ENCODE peak calls at places on chromosomes 3 and 15, in six cellular contexts. I, C, T, S, B and E are unnamed samples.

GRCh38 chr3:30952786-30953185 is 58.3 kb upstream of the GADL1 start:
- DNase-seq in I (peak; percentile 28), S (no peak), T (no peak), B (no peak), C (no peak), E (no peak)

GRCh38 chr3:109396811-109397210 is 59.5 kb upstream of the DPPA4 start:
- DNase-seq in C (no peak), T (no peak), B (no peak), I (no peak), S (no peak), E (no peak)

GRCh38 chr3:71398157-71398836 is 185.2 kb downstream of the FOXP1 start:
- DNase-seq in T (no peak), C (no peak), S (no peak), I (no peak), B (peak; percentile 31), E (peak; percentile 68)

GRCh38 chr3:134251731-134252391 is 1.2 kb upstream of the RYK start:
- DNase-seq in T (no peak), I (no peak), S (no peak), B (no peak), C (no peak), E (no peak)

GRCh38 chr3:124558898-124559649 is 171.2 kb upstream of the UMPS start:
- DNase-seq in C (no peak), B (no peak), T (no peak), S (no peak), I (peak; percentile 92), E (peak; percentile 98)

GRCh38 chr3:14145236-14145635 is 20.4 kb downstream of the TMEM43 start:
- DNase-seq in C (no peak), I (no peak), T (no peak), B (no peak), S (no peak), E (no peak)

GRCh38 chr3:59660376-59660775 is 610.6 kb upstream of the CFAP20DC start:
- DNase-seq in I (no peak), B (peak; percentile 18), T (no peak), S (no peak), C (no peak), E (no peak)

GRCh38 chr15:58590236-58590635 is 158.4 kb downstream of the LIPC start:
- DNase-seq in S (no peak), I (no peak), T (no peak), B (no peak), C (no peak), E (no peak)

GRCh38 chr3:55879901-55880331 is 392.8 kb upstream of the WNT5A start:
- DNase-seq in T (no peak), I (no peak), C (no peak), B (no peak), S (no peak), E (no peak)

GRCh38 chr15:90994059-90994416 is 297 bp downstream of the PRC1 start:
- DNase-seq in I (no peak), S (no peak), C (no peak), B (no peak), T (no peak), E (no peak)

GRCh38 chr15:38084289-38084688 is 149.8 kb downstream of the TMCO5A start:
- DNase-seq in T (no peak), I (no peak), C (peak; percentile 15), B (no peak), S (no peak), E (no peak)

GRCh38 chr3:25151497-25151896 is 276.6 kb upstream of the RARB start:
- DNase-seq in I (no peak), C (no peak), B (no peak), S (no peak), T (no peak), E (peak; percentile 23)

GRCh38 chr3:45544024-45544718 is 50.4 kb upstream of the LIMD1 start:
- DNase-seq in B (no peak), S (no peak), C (no peak), I (no peak), T (no peak), E (no peak)

GRCh38 chr15:29127506-29128430 is 141.9 kb downstream of the NSMCE3 start:
- DNase-seq in B (no peak), C (peak; percentile 3), I (no peak), T (no peak), S (no peak), E (no peak)

GRCh38 chr15:40308844-40309189 is 1.1 kb upstream of the PLCB2 start:
- DNase-seq in B (no peak), I (no peak), T (no peak), C (peak; percentile 91), S (peak; percentile 80), E (no peak)

GRCh38 chr15:43143203-43143941 is 10.0 kb downstream of the TMEM62 start:
- DNase-seq in S (no peak), I (no peak), C (no peak), T (no peak), B (no peak), E (no peak)

GRCh38 chr3:128870327-128870726 is 9.1 kb upstream of the ACAD9 start:
- DNase-seq in S (no peak), T (no peak), B (no peak), I (no peak), C (no peak), E (no peak)

GRCh38 chr3:157857461-157857860 is 248.8 kb downstream of the SHOX2 start:
- DNase-seq in C (no peak), S (no peak), T (no peak), B (no peak), I (no peak), E (no peak)

GRCh38 chr15:35477853-35478252 is 68.1 kb downstream of the DPH6 start:
- DNase-seq in I (no peak), C (peak; percentile 34), T (no peak), S (no peak), B (no peak), E (peak; percentile 38)

GRCh38 chr15:39804026-39804425 is 21.4 kb upstream of the FSIP1 start:
- DNase-seq in C (peak; percentile 21), T (no peak), S (no peak), I (no peak), B (no peak), E (no peak)

GRCh38 chr3:174529298-174529697 is 329.8 kb upstream of the NAALADL2 start:
- DNase-seq in I (no peak), S (no peak), T (no peak), B (no peak), C (no peak), E (no peak)

GRCh38 chr3:99342374-99342773 is 296.0 kb upstream of the COL8A1 start:
- DNase-seq in C (no peak), T (no peak), I (no peak), S (no peak), B (no peak), E (no peak)

GRCh38 chr15:91572110-91572509 is 281.4 kb upstream of the SLCO3A1 start:
- DNase-seq in B (peak; percentile 85), T (no peak), S (no peak), C (no peak), I (no peak), E (peak; percentile 88)

GRCh38 chr15:74866090-74866489 is 7.1 kb downstream of the SCAMP2 start:
- DNase-seq in B (no peak), T (no peak), C (no peak), I (no peak), S (no peak), E (peak; percentile 77)